ENCODE peak calls at places on chromosomes 1 and 21, in seven cellular contexts. M, W, D, A, Y, N and T are unnamed samples.

GRCh38 chr1:51955797-51956527 is 34.5 kb downstream of the RAB3B start:
- DNase-seq in M (no peak), Y (no peak), A (no peak), D (no peak), W (no peak), N (no peak), T (no peak)

GRCh38 chr1:83931658-83932253 is 67.2 kb downstream of the TTLL7 start:
- DNase-seq in D (no peak), M (no peak), A (peak), W (no peak), N (peak), Y (peak), T (no peak)

GRCh38 chr1:10033359-10033845 is 644 bp downstream of the UBE4B start:
- DNase-seq in A (peak), W (peak), M (no peak), Y (no peak), D (no peak), N (peak), T (peak)

GRCh38 chr1:55284856-55285255 is 69.7 kb upstream of the USP24 start:
- DNase-seq in Y (no peak), D (no peak), N (peak), A (peak), M (no peak), W (no peak), T (no peak)

GRCh38 chr21:18522181-18522771 is 118.7 kb upstream of the TMPRSS15 start:
- DNase-seq in D (no peak), M (no peak), A (no peak), N (no peak), W (no peak), Y (no peak), T (no peak)

GRCh38 chr1:9721606-9722377 is 70.3 kb downstream of the PIK3CD start:
- DNase-seq in Y (peak), M (no peak), N (peak), W (peak), D (no peak), A (no peak), T (no peak)

GRCh38 chr1:10431065-10431730 is 965 bp downstream of the CENPS start:
- DNase-seq in D (no peak), A (peak), Y (no peak), M (no peak), W (no peak), N (no peak), T (no peak)

GRCh38 chr1:183945432-183946308 is 91.9 kb downstream of the COLGALT2 start:
- DNase-seq in W (no peak), M (no peak), D (no peak), A (peak), N (no peak), Y (no peak), T (no peak)

GRCh38 chr1:54839824-54840223 is 38.7 kb upstream of the TTC22 start:
- DNase-seq in M (no peak), A (no peak), Y (no peak), W (no peak), D (peak), N (no peak), T (no peak)

GRCh38 chr1:111218947-111219346 is 8.6 kb upstream of the CHI3L2 start:
- DNase-seq in A (no peak), D (no peak), N (no peak), W (no peak), Y (no peak), M (no peak), T (no peak)

GRCh38 chr1:163162281-163162937 is 40.3 kb downstream of the RGS5 start:
- DNase-seq in A (no peak), W (no peak), Y (no peak), M (no peak), D (no peak), N (no peak), T (no peak)

GRCh38 chr1:23581219-23581618 is 21.9 kb upstream of the ID3 start:
- DNase-seq in W (no peak), A (no peak), M (no peak), N (no peak), D (no peak), Y (no peak), T (peak)

GRCh38 chr1:224205438-224205840 is 22.4 kb downstream of the DEGS1 start:
- DNase-seq in N (no peak), W (no peak), A (peak), Y (no peak), M (no peak), D (no peak), T (no peak)

GRCh38 chr1:153945795-153946621 is 510 bp downstream of the DENND4B start:
- DNase-seq in N (peak), Y (peak), A (peak), M (peak), W (peak), D (peak), T (peak)

GRCh38 chr1:72280714-72281113 is 1.6 kb downstream of the NEGR1 start:
- DNase-seq in N (no peak), Y (no peak), A (no peak), W (no peak), M (no peak), D (no peak), T (no peak)

GRCh38 chr1:96445296-96445695 is 276.3 kb upstream of the PTBP2 start:
- DNase-seq in A (no peak), N (no peak), Y (no peak), M (no peak), D (no peak), W (no peak), T (no peak)

GRCh38 chr1:100927276-100927675 is 31.4 kb downstream of the SLC30A7 start:
- DNase-seq in A (no peak), W (no peak), D (no peak), N (no peak), Y (no peak), M (no peak), T (no peak)

GRCh38 chr1:209443975-209444651 is 139.4 kb upstream of the CAMK1G start:
- DNase-seq in W (no peak), D (no peak), A (no peak), M (no peak), N (no peak), Y (no peak), T (no peak)

GRCh38 chr1:5706239-5706638 is 286.0 kb downstream of the NPHP4 start:
- DNase-seq in Y (no peak), D (no peak), M (no peak), W (no peak), A (no peak), N (no peak), T (no peak)

GRCh38 chr1:246267426-246267825 is 239.7 kb downstream of the SMYD3 start:
- DNase-seq in M (no peak), N (no peak), W (no peak), D (no peak), Y (no peak), A (no peak), T (no peak)

GRCh38 chr21:25635310-25635709 is 3.7 kb upstream of the JAM2 start:
- DNase-seq in W (no peak), M (no peak), A (no peak), D (no peak), N (no peak), Y (no peak), T (no peak)

GRCh38 chr1:20884513-20884912 is 97.4 kb upstream of the HP1BP3 start:
- DNase-seq in M (no peak), A (no peak), Y (no peak), N (no peak), W (no peak), D (no peak), T (no peak)

GRCh38 chr1:110056284-110056680 is 14.2 kb downstream of the ALX3 start:
- DNase-seq in N (no peak), A (no peak), M (no peak), Y (no peak), D (no peak), W (no peak), T (no peak)
- TF ChIP-seq POLR2A in N (no peak), A (no peak), M (no peak), Y (no peak), D (no peak), W (no peak), T (no peak)

GRCh38 chr1:11805454-11806306 is at the start of the genes CLCN6 and MTHFR:
- DNase-seq in W (peak), Y (peak), A (peak), M (peak), N (peak), D (peak), T (peak)
- TF ChIP-seq POLR2A in W (peak), Y (peak), A (peak), M (peak), N (peak), D (no peak), T (peak)

GRCh38 chr1:22451702-22452400 is at the start of gene ZBTB40:
- DNase-seq in Y (peak), D (peak), W (peak), A (peak), N (peak), M (peak), T (peak)
- TF ChIP-seq POLR2A in Y (peak), D (no peak), W (peak), A (no peak), N (no peak), M (peak), T (peak)

DNA sequence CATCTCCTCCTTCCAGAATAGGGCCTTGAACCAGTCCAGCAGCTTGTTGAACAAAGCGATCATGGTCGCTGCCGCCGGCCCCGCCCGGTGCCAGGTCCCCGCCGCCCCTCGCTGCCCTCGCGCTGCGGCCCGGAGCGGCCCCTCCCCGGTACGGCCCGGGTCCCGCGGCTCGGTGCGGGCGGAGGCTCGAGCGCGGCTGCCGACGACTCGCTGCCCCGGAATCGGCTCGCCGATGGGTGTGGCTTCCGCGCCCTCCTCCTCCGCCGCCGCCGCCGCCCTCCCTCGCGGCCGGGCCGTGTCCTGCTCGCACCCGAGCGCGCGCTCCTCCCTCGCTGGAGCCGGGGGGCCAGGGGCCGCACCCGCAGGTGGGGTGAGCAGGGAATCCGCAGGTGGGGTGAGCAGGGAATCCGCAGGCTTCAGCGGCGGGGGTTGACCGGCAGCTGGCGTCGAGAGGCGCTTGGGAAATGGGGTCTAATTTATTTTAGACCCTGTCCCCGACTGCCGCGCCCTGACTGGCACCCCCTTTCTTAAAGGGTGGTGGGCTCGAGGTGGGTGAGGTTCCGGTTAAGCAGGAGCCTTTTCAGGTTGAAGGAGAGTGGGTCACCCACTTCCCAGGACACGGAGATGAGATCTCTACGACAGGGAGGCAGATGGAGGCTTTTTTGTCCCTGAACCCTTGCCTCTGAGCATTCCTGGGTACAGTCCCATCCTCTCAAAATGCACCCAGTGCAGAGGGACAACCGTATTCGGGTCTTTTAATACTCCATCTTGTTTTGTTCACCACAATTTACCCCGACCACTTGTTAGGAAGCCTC is at the start of gene ARL8A:
- DNase-seq in M (no peak), N (peak), D (peak), A (peak), Y (peak), W (peak), T (peak)
- TF ChIP-seq POLR2A in M (peak), N (no peak), D (no peak), A (peak), Y (no peak), W (no peak), T (peak)

DNA sequence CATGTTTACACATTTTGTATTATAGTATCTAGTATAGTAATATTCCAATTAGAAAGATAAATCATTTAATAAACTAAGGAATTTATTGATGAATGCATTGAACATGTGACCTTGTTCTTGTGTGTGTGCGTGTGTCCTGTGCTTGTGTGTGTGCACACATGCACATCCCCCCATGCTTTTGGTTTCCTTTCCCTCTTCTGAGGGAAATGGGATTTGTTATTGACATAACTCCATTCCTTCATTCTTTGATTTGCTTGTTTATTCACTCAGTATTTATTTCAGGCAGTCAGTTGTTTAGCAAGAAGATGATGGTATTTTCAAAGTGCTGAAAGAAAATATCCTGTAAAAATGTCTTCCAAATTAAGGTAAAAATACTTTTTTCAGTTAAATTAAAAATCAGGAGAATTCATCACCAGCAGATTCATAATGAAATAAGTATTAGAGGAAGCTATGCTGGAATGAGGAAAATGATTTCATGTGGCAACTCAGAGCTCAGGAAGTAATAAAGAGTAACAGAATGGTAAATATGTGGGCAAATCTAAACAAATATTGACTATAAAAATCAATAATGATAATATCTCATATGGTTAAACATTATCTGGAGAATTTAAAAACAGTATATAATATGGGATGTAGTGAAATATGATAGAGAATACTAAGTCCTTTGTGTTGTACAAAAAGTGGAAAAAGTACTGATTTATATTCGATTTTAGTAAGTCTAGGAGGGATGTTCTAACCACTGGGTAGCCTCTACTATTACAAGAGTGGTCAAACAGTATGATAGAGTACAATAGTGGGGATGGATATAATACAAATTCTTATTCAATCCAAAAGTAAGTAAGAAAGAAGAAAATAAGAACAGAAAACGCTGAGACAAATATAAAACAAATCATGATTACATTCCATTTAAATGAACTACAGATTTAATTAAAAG is 35.2 kb upstream of the SIPA1L2 start:
- DNase-seq in D (no peak), W (no peak), A (no peak), N (no peak), Y (no peak), M (no peak), T (no peak)
- TF ChIP-seq POLR2A in D (no peak), W (no peak), A (no peak), N (no peak), Y (no peak), M (no peak), T (no peak)

DNA sequence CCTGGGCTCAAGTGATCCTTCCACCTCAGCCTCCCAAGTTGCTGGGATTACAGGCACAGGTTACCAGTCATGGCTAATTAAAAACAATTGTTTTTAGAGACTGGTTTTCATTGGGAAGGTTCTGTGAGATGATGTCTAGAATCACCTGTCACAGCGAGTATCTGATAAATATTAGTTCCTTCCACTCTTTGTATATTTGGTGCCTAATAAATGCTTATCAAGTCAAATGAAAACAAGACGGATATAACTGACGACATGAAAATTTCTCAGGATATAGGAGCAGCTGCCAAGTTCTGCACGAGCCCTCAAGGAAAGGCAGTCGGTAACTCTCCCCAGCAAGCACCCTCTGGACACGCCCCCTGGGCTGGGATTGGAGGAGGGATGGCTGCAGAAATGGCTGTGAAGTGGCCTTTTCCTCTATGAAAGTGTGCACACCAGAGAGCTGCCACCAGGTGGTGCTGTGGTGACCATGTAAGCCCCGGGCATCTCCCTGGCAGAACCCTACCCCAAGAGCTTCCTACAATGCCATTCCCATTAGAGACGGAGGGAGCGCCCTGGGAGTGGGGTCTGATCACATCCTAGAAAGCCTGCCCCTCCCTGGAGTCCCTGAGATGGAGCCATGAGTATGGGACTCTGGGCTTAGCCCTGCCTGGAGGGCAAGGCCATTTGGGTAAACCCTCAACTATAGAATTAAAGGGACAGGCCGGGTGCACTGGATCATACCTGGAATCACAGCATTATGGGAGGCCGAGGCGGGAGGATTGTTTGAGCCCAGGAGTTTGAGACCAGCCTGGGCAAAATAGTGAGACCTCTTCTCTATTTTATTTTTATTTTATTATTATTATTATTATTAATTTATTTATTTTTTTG is 50.9 kb downstream of the HTR6 start:
- DNase-seq in N (peak), A (peak), D (peak), W (peak), M (no peak), Y (peak), T (peak)
- TF ChIP-seq POLR2A in N (no peak), A (no peak), D (no peak), W (no peak), M (no peak), Y (no peak), T (no peak)

DNA sequence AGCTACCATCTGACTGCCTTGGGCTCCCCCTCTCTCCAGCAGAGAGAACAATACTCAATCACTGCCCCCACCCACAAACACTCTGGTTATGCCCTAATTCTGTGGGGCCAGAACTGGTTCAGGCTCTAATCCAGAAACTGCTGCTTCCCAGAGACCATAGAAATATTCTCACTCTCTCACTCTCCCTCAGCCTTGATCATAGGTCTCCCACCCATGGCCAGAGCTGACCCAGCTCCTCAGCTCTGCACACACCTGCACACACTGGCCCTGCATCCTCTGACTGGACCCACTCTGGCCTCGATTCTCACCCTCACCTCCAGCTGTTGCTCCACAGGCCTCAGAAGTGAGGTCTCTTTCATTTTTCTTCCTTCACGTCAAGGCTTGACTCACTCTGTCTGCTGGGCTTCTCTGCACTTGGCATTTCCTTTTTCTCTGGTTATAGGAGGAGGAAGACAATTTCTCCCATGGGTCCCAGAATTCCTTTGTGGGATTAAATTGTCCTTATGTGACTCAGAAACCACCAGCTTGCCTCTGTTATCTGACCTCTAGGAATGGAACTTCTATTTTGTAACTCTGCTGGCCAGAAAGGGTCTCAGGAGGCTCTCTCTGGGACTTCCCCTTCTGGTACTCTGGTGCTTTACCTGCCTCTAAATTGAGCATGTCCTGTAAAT is 15.6 kb upstream of the ZMYM6 start:
- DNase-seq in W (no peak), Y (no peak), M (no peak), A (peak), N (no peak), D (no peak), T (no peak)
- TF ChIP-seq POLR2A in W (no peak), Y (no peak), M (no peak), A (no peak), N (no peak), D (no peak), T (no peak)

GRCh38 chr1:165828581-165829329 is 1.3 kb downstream of the UCK2 start:
- DNase-seq in A (peak), N (peak), M (no peak), Y (peak), D (peak), W (peak), T (peak)

GRCh38 chr1:165826565-165826964 is 849 bp upstream of the UCK2 start:
- DNase-seq in W (no peak), Y (no peak), M (no peak), D (no peak), N (no peak), A (no peak), T (no peak)

GRCh38 chr1:165829888-165830287 is 2.5 kb downstream of the UCK2 start:
- DNase-seq in M (no peak), A (no peak), Y (no peak), D (no peak), W (no peak), N (no peak), T (no peak)

GRCh38 chr1:165827199-165828102 is at the start of gene UCK2:
- DNase-seq in W (peak), A (peak), M (no peak), D (peak), Y (peak), N (peak), T (peak)

DNA sequence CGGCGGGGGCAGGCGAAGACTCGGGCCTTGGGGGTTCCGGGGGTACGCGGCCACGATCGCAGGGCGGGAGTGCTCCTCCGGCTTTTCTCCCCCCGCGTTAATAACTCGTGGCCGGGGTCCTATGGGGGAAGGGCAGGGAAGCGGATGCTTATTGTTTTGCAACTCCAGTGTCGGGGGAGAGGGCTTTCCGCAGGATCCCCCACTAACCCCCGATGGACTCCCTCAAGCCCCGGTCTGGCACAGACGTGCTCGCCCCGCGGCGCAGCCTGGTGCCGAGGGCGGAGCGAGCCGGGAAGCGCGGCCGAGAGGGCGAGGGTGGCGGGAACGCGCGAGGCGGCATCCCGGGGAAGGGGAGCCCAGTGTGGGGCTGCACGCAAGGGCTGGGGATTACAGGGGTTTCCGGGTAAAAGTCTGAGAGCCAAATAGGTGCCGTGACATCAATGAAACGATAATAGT is 717 bp downstream of the UCK2 start:
- DNase-seq in A (peak), D (no peak), Y (peak), N (peak), M (no peak), W (peak), T (no peak)
- TF ChIP-seq POLR2A in A (no peak), D (no peak), Y (no peak), N (no peak), M (peak), W (no peak), T (no peak)